ENCODE peak calls at places on chromosomes 2 and 18, in eight cellular contexts. O, W, Y, U, G, Z, P and R are unnamed samples.

GRCh38 chr2:175855794-175856453 is 146.1 kb downstream of the LNPK start:
- DNase-seq in O (no peak), W (no peak), Y (peak; percentile 58), U (peak; percentile 67), G (no peak), Z (no peak), P (no peak), R (peak; percentile 64)

GRCh38 chr2:175010848-175011254 is 5.7 kb upstream of the CHN1 start:
- DNase-seq in O (no peak), W (no peak), Y (no peak), U (no peak), G (no peak), Z (no peak), P (no peak), R (no peak)

GRCh38 chr2:163649080-163649479 is 86.7 kb downstream of the FIGN start:
- DNase-seq in O (no peak), W (no peak), Y (no peak), U (peak; percentile 21), G (no peak), Z (no peak), P (no peak), R (no peak)

GRCh38 chr2:198053173-198053572 is 248.8 kb downstream of the PLCL1 start:
- DNase-seq in O (no peak), W (peak; percentile 35), Y (no peak), U (no peak), G (no peak), Z (no peak), P (no peak), R (no peak)

GRCh38 chr2:88227446-88227845 is 57.3 kb downstream of the THNSL2 start:
- DNase-seq in O (no peak), W (no peak), Y (peak; percentile 26), U (peak; percentile 46), G (no peak), Z (no peak), P (no peak), R (peak; percentile 1)

GRCh38 chr18:47746615-47747014 is 183.8 kb downstream of the SMAD2 start:
- DNase-seq in O (no peak), W (no peak), Y (no peak), U (no peak), G (no peak), Z (no peak), P (no peak), R (no peak)

GRCh38 chr2:239960929-239961661 is 64.0 kb downstream of the NDUFA10 start:
- DNase-seq in O (no peak), W (no peak), Y (no peak), U (no peak), G (peak; percentile 5), Z (peak; percentile 49), P (no peak), R (no peak)

GRCh38 chr2:241193276-241193675 is 4.8 kb downstream of the ANO7 start:
- DNase-seq in O (no peak), W (no peak), Y (no peak), U (no peak), G (no peak), Z (no peak), P (no peak), R (no peak)

GRCh38 chr2:45962522-45962921 is 311.0 kb downstream of the PRKCE start:
- DNase-seq in O (peak; percentile 72), W (peak; percentile 44), Y (peak; percentile 66), U (peak; percentile 95), G (no peak), Z (no peak), P (no peak), R (peak; percentile 85)

GRCh38 chr18:5879479-5879882 is 15.8 kb downstream of the TMEM200C start:
- DNase-seq in O (no peak), W (peak; percentile 43), Y (peak; percentile 66), U (peak; percentile 57), G (peak; percentile 30), Z (no peak), P (peak; percentile 11), R (peak; percentile 48)

GRCh38 chr2:41709702-41710599 is 337.9 kb upstream of the PKDCC start:
- DNase-seq in O (no peak), W (no peak), Y (no peak), U (no peak), G (no peak), Z (no peak), P (no peak), R (no peak)

GRCh38 chr2:47520302-47520630 is 117.3 kb downstream of the MSH2 start:
- DNase-seq in O (no peak), W (no peak), Y (no peak), U (no peak), G (peak; percentile 72), Z (no peak), P (no peak), R (no peak)

GRCh38 chr18:31857516-31858106 is 85.3 kb downstream of the TRAPPC8 start:
- DNase-seq in O (no peak), W (no peak), Y (no peak), U (no peak), G (no peak), Z (no peak), P (no peak), R (no peak)

GRCh38 chr2:237604960-237605359 is 14.4 kb upstream of the RAB17 start:
- DNase-seq in O (peak; percentile 55), W (no peak), Y (no peak), U (peak; percentile 56), G (no peak), Z (no peak), P (no peak), R (peak; percentile 40)

GRCh38 chr2:159089543-159089942 is 121.1 kb downstream of the TANC1 start:
- DNase-seq in O (no peak), W (no peak), Y (no peak), U (no peak), G (no peak), Z (no peak), P (no peak), R (no peak)

GRCh38 chr2:216535454-216535995 is 36.9 kb downstream of the RPL37A start:
- DNase-seq in O (peak; percentile 58), W (no peak), Y (peak; percentile 81), U (peak; percentile 99), G (no peak), Z (peak; percentile 75), P (peak; percentile 92), R (peak; percentile 88)

GRCh38 chr2:86283461-86284030 is 53.9 kb downstream of the REEP1 start:
- DNase-seq in O (no peak), W (no peak), Y (peak; percentile 14), U (no peak), G (no peak), Z (no peak), P (no peak), R (no peak)

GRCh38 chr2:168439536-168439935 is 16.5 kb upstream of the CERS6 start:
- DNase-seq in O (no peak), W (no peak), Y (peak; percentile 14), U (peak; percentile 37), G (no peak), Z (no peak), P (no peak), R (no peak)

GRCh38 chr2:241777686-241778627 is 1.3 kb downstream of the GAL3ST2 start:
- DNase-seq in O (no peak), W (no peak), Y (no peak), U (no peak), G (no peak), Z (no peak), P (no peak), R (no peak)

GRCh38 chr2:109356251-109357035 is 227.4 kb downstream of the SH3RF3 start:
- DNase-seq in O (no peak), W (no peak), Y (no peak), U (no peak), G (no peak), Z (no peak), P (no peak), R (no peak)